ENCODE peak calls at places on chromosomes 11 and 22, in eight cellular contexts. K is endothelial cell; M is activated CD8-positive, alpha-beta memory T cell treated with anti-CD3 and anti-CD28 coated beads, Interleukin-2, amount 50 U/mL, for 4 hours; Q is stimulated activated CD8-positive, alpha-beta memory T cell treated with anti-CD3 and anti-CD28 coated beads, Interleukin-7, amount 100 ng/mL, for 24 hours; T is stimulated activated CD4-positive, alpha-beta T cell treated with anti-CD3 and anti-CD28 coated beads, Interleukin-15, amount 100 ng/mL, for 24 hours; N is hippocampal formation; S is activated T-helper 1 cell treated with anti-CD3 and anti-CD28 coated beads, Interleukin-12 subunit alpha, Interleukin-12 subunit beta, Interleukin-2, Interleukin-4 antibody, amounts not matched to agents 30 ng/mL and 10 ng/mL and 1 ng/mL, durations not matched to agents 14 hours and 24 hours and 36 hours; L is cardiac muscle cell. O is an unnamed sample.

GRCh38 chr22:49156662-49157285 is 670.9 kb downstream of the BRD1 start:
- DNase-seq in S (no peak), M (no peak), L (no peak), K (no peak), N (no peak), T (no peak), Q (no peak), O (no peak)

GRCh38 chr11:88280673-88281316 is 56.7 kb downstream of the CTSC start:
- DNase-seq in N (no peak), M (no peak), K (no peak), L (no peak), T (no peak), Q (no peak), S (no peak), O (no peak)

GRCh38 chr11:46381046-46381835 is at the start of gene MDK:
- DNase-seq in M (no peak), S (no peak), K (peak; percentile 69), T (peak; percentile 37), Q (no peak), L (peak; percentile 88), N (no peak), O (no peak)

GRCh38 chr11:88384678-88385015 is 47.1 kb upstream of the CTSC start:
- DNase-seq in T (no peak), M (no peak), Q (no peak), N (no peak), K (no peak), L (no peak), S (no peak), O (no peak)

GRCh38 chr11:62439785-62440602 is 21.2 kb downstream of the SCGB1A1 start:
- DNase-seq in T (no peak), N (no peak), M (no peak), Q (no peak), L (no peak), S (no peak), K (no peak), O (no peak)

GRCh38 chr22:48444320-48445112 is 1383.2 kb downstream of the BRD1 start:
- DNase-seq in T (no peak), N (no peak), S (no peak), M (no peak), K (no peak), L (no peak), Q (no peak), O (no peak)

GRCh38 chr11:112962854-112963367 is 1.7 kb downstream of the NCAM1 start:
- DNase-seq in N (peak; percentile 79), K (peak; percentile 44), S (no peak), L (peak; percentile 85), M (no peak), T (peak; percentile 18), Q (no peak), O (no peak)

GRCh38 chr22:49749227-49749626 is 78.4 kb downstream of the BRD1 start:
- DNase-seq in L (no peak), K (no peak), S (no peak), M (no peak), T (no peak), N (no peak), Q (no peak), O (no peak)

GRCh38 chr11:3161309-3161708 is 3.8 kb downstream of the OSBPL5 start:
- DNase-seq in T (no peak), K (no peak), N (no peak), S (no peak), M (no peak), L (no peak), Q (no peak), O (no peak)

GRCh38 chr11:130599073-130599654 is 150.7 kb downstream of the ADAMTS15 start:
- DNase-seq in M (no peak), T (no peak), K (no peak), L (peak; percentile 37), Q (no peak), N (no peak), S (no peak), O (no peak)

GRCh38 chr11:131546218-131546895 is 175.9 kb downstream of the NTM start:
- DNase-seq in M (no peak), T (no peak), K (no peak), S (no peak), L (no peak), Q (no peak), N (no peak), O (no peak)

GRCh38 chr22:44574057-44574456 is 76.0 kb upstream of the RTL6 start:
- DNase-seq in K (no peak), Q (no peak), T (no peak), S (no peak), M (no peak), N (no peak), L (no peak), O (no peak)

GRCh38 chr11:44788536-44789227 is 61.9 kb downstream of the TSPAN18 start:
- DNase-seq in K (peak; percentile 38), Q (no peak), S (no peak), N (no peak), T (no peak), M (no peak), L (no peak), O (no peak)

GRCh38 chr11:1479006-1479677 is 7.4 kb downstream of the MOB2 start:
- DNase-seq in N (no peak), M (no peak), S (no peak), T (no peak), Q (no peak), L (no peak), K (no peak), O (no peak)

GRCh38 chr11:11995601-11996000 is 12.8 kb downstream of the DKK3 start:
- DNase-seq in M (no peak), K (no peak), S (no peak), L (no peak), Q (no peak), N (no peak), T (no peak), O (no peak)

O was measured in CMK.